ENCODE peak calls at places on chromosomes 12 and 14, in six cellular contexts. C is MM.1S, G is GM23248, Y is HCT116, L is SK-N-SH, P is neural progenitor cell. A is an unnamed sample.

GRCh38 chr12:125983784-125984510 is 918.7 kb downstream of the AACS start:
- DNase-seq in L (peak; percentile 20), G (no peak), P (peak; percentile 94), C (no peak), Y (no peak), A (no peak)

GRCh38 chr14:81625343-81625742 is 91.7 kb upstream of the SEL1L start:
- DNase-seq in C (peak; percentile 34), G (peak; percentile 42), P (peak; percentile 57), Y (peak; percentile 15), L (peak; percentile 17), A (peak; percentile 55)

GRCh38 chr12:41293011-41293410 is 104.9 kb downstream of the PDZRN4 start:
- DNase-seq in C (no peak), Y (peak; percentile 38), P (no peak), L (no peak), G (no peak), A (peak; percentile 94)

GRCh38 chr12:6603095-6603567 is 4.0 kb downstream of the CHD4 start:
- DNase-seq in Y (no peak), G (peak; percentile 53), P (peak; percentile 46), L (peak; percentile 51), C (peak; percentile 30), A (no peak)

GRCh38 chr12:72346331-72346944 is 74.3 kb downstream of the TRHDE start:
- DNase-seq in P (peak; percentile 91), Y (peak; percentile 77), L (peak; percentile 29), G (peak; percentile 69), C (peak; percentile 67), A (peak; percentile 93)

GRCh38 chr14:42994001-42994736 is 1387.5 kb downstream of the LRFN5 start:
- DNase-seq in P (no peak), G (peak; percentile 43), L (no peak), Y (no peak), C (no peak), A (peak; percentile 84)

GRCh38 chr12:31228811-31229792 is 96.8 kb downstream of the SINHCAF start:
- DNase-seq in Y (no peak), P (no peak), G (no peak), C (no peak), L (no peak), A (no peak)

GRCh38 chr14:53516261-53516774 is 363.2 kb upstream of the DDHD1 start:
- DNase-seq in G (peak; percentile 89), Y (no peak), P (no peak), C (no peak), L (no peak), A (no peak)

GRCh38 chr12:70365398-70365647 is 767 bp upstream of the KCNMB4 start:
- DNase-seq in Y (no peak), P (no peak), G (no peak), L (no peak), C (no peak), A (no peak)

GRCh38 chr12:49875115-49875720 is 28.5 kb downstream of the FAIM2 start:
- DNase-seq in Y (no peak), G (no peak), L (no peak), P (no peak), C (no peak), A (no peak)

GRCh38 chr14:31124197-31124596 is 83.4 kb downstream of the HECTD1 start:
- DNase-seq in L (no peak), C (no peak), G (no peak), Y (no peak), P (no peak), A (no peak)

GRCh38 chr14:88504602-88505001 is 50.2 kb downstream of the PTPN21 start:
- DNase-seq in C (no peak), Y (no peak), L (no peak), P (no peak), G (no peak), A (no peak)

GRCh38 chr12:121560392-121561021 is 20.3 kb downstream of the KDM2B start:
- DNase-seq in G (no peak), C (no peak), Y (no peak), P (no peak), L (no peak), A (no peak)

GRCh38 chr14:66649515-66649914 is 141.6 kb downstream of the GPHN start:
- DNase-seq in P (no peak), L (no peak), C (no peak), G (no peak), Y (no peak), A (no peak)

GRCh38 chr12:6953417-6954315 is 2.5 kb downstream of the PTPN6 start:
- DNase-seq in C (peak; percentile 82), L (peak; percentile 24), Y (no peak), P (no peak), G (no peak), A (no peak)

GRCh38 chr12:5430639-5431603 is 987 bp upstream of the NTF3 start:
- DNase-seq in C (no peak), Y (no peak), P (peak; percentile 51), G (peak; percentile 58), L (peak; percentile 28), A (no peak)

GRCh38 chr14:100486025-100486828 is 101.0 kb downstream of the BEGAIN start:
- DNase-seq in C (peak; percentile 29), Y (no peak), P (peak; percentile 93), L (peak; percentile 74), G (peak; percentile 95), A (peak; percentile 66)

GRCh38 chr14:23154876-23155587 is 28.4 kb downstream of the SLC7A8 start:
- DNase-seq in P (peak; percentile 64), Y (no peak), L (no peak), G (peak; percentile 95), C (no peak), A (peak; percentile 33)

GRCh38 chr14:101254805-101255764 is 306.2 kb upstream of the DIO3 start:
- DNase-seq in C (no peak), L (peak; percentile 11), Y (no peak), P (no peak), G (peak; percentile 45), A (no peak)

GRCh38 chr14:101235042-101235871 is 326.0 kb upstream of the DIO3 start:
- DNase-seq in Y (peak; percentile 26), P (peak; percentile 84), G (peak; percentile 70), L (peak; percentile 95), C (no peak), A (peak; percentile 78)

GRCh38 chr12:75986001-75986739 is 45.4 kb downstream of the PHLDA1 start:
- DNase-seq in G (no peak), L (no peak), P (no peak), Y (no peak), C (no peak), A (no peak)

GRCh38 chr14:34937442-34937841 is 45.4 kb upstream of the SRP54 start:
- DNase-seq in C (no peak), L (no peak), P (no peak), Y (no peak), G (no peak), A (no peak)

GRCh38 chr12:11773889-11774677 is 124.6 kb downstream of the ETV6 start:
- DNase-seq in Y (no peak), C (no peak), P (no peak), G (no peak), L (no peak), A (no peak)

GRCh38 chr14:59332727-59333126 is 132.5 kb downstream of the GPR135 start:
- DNase-seq in L (no peak), G (peak; percentile 93), Y (no peak), P (no peak), C (no peak), A (peak; percentile 72)

GRCh38 chr14:99232406-99233214 is 39.4 kb downstream of the BCL11B start:
- DNase-seq in G (no peak), L (no peak), P (no peak), Y (no peak), C (no peak), A (no peak)

GRCh38 chr12:130433411-130433810 is 95.7 kb downstream of the PIWIL1 start:
- DNase-seq in G (no peak), C (no peak), P (no peak), L (no peak), Y (no peak), A (no peak)

DNA sequence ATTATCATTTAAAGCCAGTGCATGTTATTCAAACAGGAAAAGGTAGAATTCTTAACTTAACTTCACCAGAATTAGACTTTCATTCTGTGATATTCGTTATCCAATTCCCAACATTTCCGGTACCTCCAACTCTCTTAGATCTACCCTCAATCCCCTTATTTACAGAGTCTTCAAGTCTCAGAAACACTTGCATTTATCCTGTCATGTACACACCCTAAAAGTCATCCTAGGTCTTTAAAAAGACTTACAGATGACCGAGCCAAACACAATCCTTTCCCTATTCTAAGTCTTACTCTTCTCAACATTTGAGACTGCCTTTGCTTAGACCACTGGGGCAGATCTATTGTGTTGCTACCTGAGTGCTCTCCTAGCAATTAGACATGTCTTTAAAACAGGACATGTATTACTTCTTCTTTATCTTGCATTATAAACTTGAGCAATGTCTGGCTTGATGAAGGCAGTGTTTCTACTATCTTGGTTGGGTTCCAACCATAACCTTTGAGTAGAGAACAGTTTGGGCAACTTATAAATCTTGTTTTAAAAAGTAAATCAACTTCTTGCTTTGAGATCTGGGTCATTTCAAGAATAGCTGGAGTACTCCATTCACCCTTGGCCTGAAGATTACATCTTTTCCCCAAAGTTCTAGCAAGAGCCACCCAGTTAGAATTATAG is 140.6 kb upstream of the PLEKHG7 start:
- DNase-seq in C (no peak), G (no peak), L (no peak), Y (no peak), P (no peak), A (no peak)
- TF ChIP-seq EZH2phosphoT487 in C (no peak), G (no peak), L (no peak), Y (no peak), P (no peak), A (no peak)

DNA sequence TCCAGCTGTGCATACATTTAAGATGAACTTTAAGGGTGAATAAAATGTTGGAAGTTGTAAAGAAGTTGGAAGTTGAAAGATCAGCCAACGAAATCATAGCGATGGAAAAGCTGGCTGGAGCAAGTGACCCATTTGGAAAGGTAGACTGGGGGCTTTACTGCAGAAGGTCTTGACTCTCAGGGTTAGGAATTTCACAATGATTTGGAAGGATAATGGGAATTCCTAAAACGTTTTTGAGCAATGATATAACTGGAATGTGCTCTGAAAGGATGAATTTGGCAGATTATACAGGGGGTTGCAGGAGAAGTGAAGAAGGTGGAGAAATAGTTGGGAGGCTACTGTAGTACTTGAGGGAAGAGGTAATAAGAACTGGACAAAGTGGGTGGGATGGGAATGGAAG is 27.4 kb downstream of the EMP1 start:
- DNase-seq in Y (no peak), G (peak; percentile 56), L (no peak), C (no peak), P (no peak), A (no peak)
- H3K9ac ChIP-seq in Y (no peak overlapping the region), G (peak overlapping the region; percentile 61), L (no peak overlapping the region), C (no peak overlapping the region), P (no peak overlapping the region), A (peak overlapping the region; percentile 10)

GRCh38 chr14:50705026-50705593 is 37.0 kb upstream of the SAV1 start:
- DNase-seq in P (no peak), C (no peak), L (no peak), G (no peak), Y (no peak), A (no peak)

GRCh38 chr14:50704454-50705010 is 36.4 kb upstream of the SAV1 start:
- DNase-seq in L (no peak), P (no peak), G (no peak), Y (no peak), C (no peak), A (no peak)
- TF ChIP-seq EZH2phosphoT487 in L (no peak), P (no peak), G (no peak), Y (no peak), C (no peak), A (no peak)

DNA sequence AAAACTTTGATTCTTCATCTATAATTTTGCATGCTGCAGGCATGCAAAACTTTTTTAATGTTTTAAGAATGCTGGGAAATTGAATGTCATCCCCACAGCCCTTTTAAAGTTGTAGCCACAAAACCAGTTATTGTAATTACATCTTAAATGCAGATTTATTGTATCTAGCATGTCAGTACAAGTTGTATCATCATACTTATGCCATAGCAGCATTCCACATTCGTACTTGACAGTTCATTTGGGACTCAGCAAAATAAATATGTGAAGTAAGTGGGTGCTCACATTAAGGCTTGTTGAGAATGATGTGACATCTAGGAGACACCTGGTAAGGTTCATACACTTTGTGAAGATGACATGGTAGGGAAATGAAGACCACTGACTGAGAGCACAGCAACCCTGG is 44.0 kb upstream of the GZMB start:
- DNase-seq in L (no peak), C (no peak), P (no peak), Y (no peak), G (no peak), A (no peak)
- H3K9ac ChIP-seq in L (no peak overlapping the region), C (no peak overlapping the region), P (no peak overlapping the region), Y (no peak overlapping the region), G (no peak overlapping the region), A (no peak overlapping the region)

A was measured in PC-3.